ENCODE peak calls at places on chromosomes 11 and 22, in six cellular contexts. One of them, this sample, is unnamed.

GRCh38 chr11:65017927-65018326 is 4.0 kb downstream of the ARL2 start:
- DNase-seq in epithelial cell of esophagus: no peak
- DNase-seq in activated naive CD8-positive, alpha-beta T cell treated with anti-CD3 and anti-CD28 coated beads, Interleukin-2, amount 50 U/mL, for 24 hours: no peak
- DNase-seq in effector CD4-positive, alpha-beta T cell: no peak
- DNase-seq in fibroblast of the conjunctiva: no peak
- DNase-seq in AG09309: no peak
- DNase-seq in this sample: no peak

GRCh38 chr11:2664886-2665746 is 34.7 kb downstream of the KCNQ1OT1 start:
- DNase-seq in epithelial cell of esophagus: no peak
- DNase-seq in activated naive CD8-positive, alpha-beta T cell treated with anti-CD3 and anti-CD28 coated beads, Interleukin-2, amount 50 U/mL, for 24 hours: no peak
- DNase-seq in effector CD4-positive, alpha-beta T cell: no peak
- DNase-seq in fibroblast of the conjunctiva: no peak
- DNase-seq in AG09309: no peak
- DNase-seq in this sample: no peak

GRCh38 chr11:64265176-64266160 is 14.1 kb downstream of the PLCB3 start:
- DNase-seq in epithelial cell of esophagus: no peak
- DNase-seq in activated naive CD8-positive, alpha-beta T cell treated with anti-CD3 and anti-CD28 coated beads, Interleukin-2, amount 50 U/mL, for 24 hours: no peak
- DNase-seq in effector CD4-positive, alpha-beta T cell: no peak
- DNase-seq in fibroblast of the conjunctiva: no peak
- DNase-seq in AG09309: no peak
- DNase-seq in this sample: no peak

GRCh38 chr11:32187106-32187505 is 96.2 kb downstream of the RCN1 start:
- DNase-seq in epithelial cell of esophagus: no peak
- DNase-seq in activated naive CD8-positive, alpha-beta T cell treated with anti-CD3 and anti-CD28 coated beads, Interleukin-2, amount 50 U/mL, for 24 hours: no peak
- DNase-seq in effector CD4-positive, alpha-beta T cell: no peak
- DNase-seq in fibroblast of the conjunctiva: no peak
- DNase-seq in AG09309: no peak
- DNase-seq in this sample: no peak

GRCh38 chr11:34203377-34203801 is 98.0 kb downstream of the NAT10 start:
- DNase-seq in epithelial cell of esophagus: no peak
- DNase-seq in activated naive CD8-positive, alpha-beta T cell treated with anti-CD3 and anti-CD28 coated beads, Interleukin-2, amount 50 U/mL, for 24 hours: no peak
- DNase-seq in effector CD4-positive, alpha-beta T cell: no peak
- DNase-seq in fibroblast of the conjunctiva: no peak
- DNase-seq in AG09309: no peak
- DNase-seq in this sample: no peak

GRCh38 chr22:48503035-48503625 is 1324.5 kb downstream of the BRD1 start:
- DNase-seq in epithelial cell of esophagus: no peak
- DNase-seq in activated naive CD8-positive, alpha-beta T cell treated with anti-CD3 and anti-CD28 coated beads, Interleukin-2, amount 50 U/mL, for 24 hours: no peak
- DNase-seq in effector CD4-positive, alpha-beta T cell: no peak
- DNase-seq in fibroblast of the conjunctiva: no peak
- DNase-seq in AG09309: no peak
- DNase-seq in this sample: no peak

GRCh38 chr22:47201186-47201995 is 438.9 kb downstream of the TBC1D22A start:
- DNase-seq in epithelial cell of esophagus: no peak
- DNase-seq in activated naive CD8-positive, alpha-beta T cell treated with anti-CD3 and anti-CD28 coated beads, Interleukin-2, amount 50 U/mL, for 24 hours: no peak
- DNase-seq in effector CD4-positive, alpha-beta T cell: no peak
- DNase-seq in fibroblast of the conjunctiva: no peak
- DNase-seq in AG09309: no peak
- DNase-seq in this sample: no peak

GRCh38 chr11:832529-833113 is at the start of gene CD151:
- DNase-seq in epithelial cell of esophagus: peak
- DNase-seq in activated naive CD8-positive, alpha-beta T cell treated with anti-CD3 and anti-CD28 coated beads, Interleukin-2, amount 50 U/mL, for 24 hours: peak
- DNase-seq in effector CD4-positive, alpha-beta T cell: peak
- DNase-seq in fibroblast of the conjunctiva: no peak
- DNase-seq in AG09309: no peak
- DNase-seq in this sample: no peak

GRCh38 chr22:46815896-46816721 is 53.7 kb downstream of the TBC1D22A start:
- DNase-seq in epithelial cell of esophagus: no peak
- DNase-seq in activated naive CD8-positive, alpha-beta T cell treated with anti-CD3 and anti-CD28 coated beads, Interleukin-2, amount 50 U/mL, for 24 hours: no peak
- DNase-seq in effector CD4-positive, alpha-beta T cell: no peak
- DNase-seq in fibroblast of the conjunctiva: no peak
- DNase-seq in AG09309: no peak
- DNase-seq in this sample: peak

GRCh38 chr22:28927526-28928089 is 44.2 kb downstream of the ZNRF3 start:
- DNase-seq in epithelial cell of esophagus: no peak
- DNase-seq in activated naive CD8-positive, alpha-beta T cell treated with anti-CD3 and anti-CD28 coated beads, Interleukin-2, amount 50 U/mL, for 24 hours: no peak
- DNase-seq in effector CD4-positive, alpha-beta T cell: no peak
- DNase-seq in fibroblast of the conjunctiva: no peak
- DNase-seq in AG09309: no peak
- DNase-seq in this sample: no peak

GRCh38 chr11:11512929-11513328 is 108.9 kb downstream of the GALNT18 start:
- DNase-seq in epithelial cell of esophagus: no peak
- DNase-seq in activated naive CD8-positive, alpha-beta T cell treated with anti-CD3 and anti-CD28 coated beads, Interleukin-2, amount 50 U/mL, for 24 hours: no peak
- DNase-seq in effector CD4-positive, alpha-beta T cell: no peak
- DNase-seq in fibroblast of the conjunctiva: no peak
- DNase-seq in AG09309: peak
- DNase-seq in this sample: no peak